ENCODE peak calls at places on chromosome 20, in eight cellular contexts. Y is GM06990; F is AG08396; K is M059J; D is endothelial cell; G is GOT3; Q is stimulated activated CD4-positive, alpha-beta T cell treated with anti-CD3 and anti-CD28 coated beads, Interleukin-2, amount 100 ng/mL, for 48 hours; P is fibroblast of pulmonary artery. L is an unnamed sample.
A peak's percentile ranks its signal among the peaks of the same experiment; 100 is the strongest.

GRCh38 chr20:59690101-59690500 is 85.8 kb downstream of the PHACTR3 start:
- DNase-seq in D (no peak), K (no peak), P (no peak), Q (no peak), Y (no peak), F (no peak), G (no peak), L (no peak)

GRCh38 chr20:63692436-63693078 is 3.9 kb upstream of the TNFRSF6B start:
- DNase-seq in P (no peak), Q (no peak), G (no peak), D (no peak), Y (no peak), F (no peak), K (peak; percentile 77), L (no peak)

GRCh38 chr20:17109307-17109706 is 117.5 kb upstream of the PCSK2 start:
- DNase-seq in F (no peak), Q (no peak), K (no peak), G (no peak), P (no peak), Y (no peak), D (no peak), L (no peak)

GRCh38 chr20:1173698-1174097 is 11.1 kb downstream of the TMEM74B start:
- DNase-seq in D (no peak), G (no peak), Q (no peak), Y (no peak), F (no peak), P (no peak), K (no peak), L (no peak)

GRCh38 chr20:60250251-60250650 is 292.0 kb downstream of the CDH26 start:
- DNase-seq in F (no peak), D (no peak), K (peak; percentile 55), G (no peak), P (no peak), Q (no peak), Y (no peak), L (no peak)

GRCh38 chr20:62503414-62504178 is 27.8 kb upstream of the GATA5 start:
- DNase-seq in D (no peak), Y (no peak), K (no peak), P (no peak), F (no peak), Q (no peak), G (no peak), L (no peak)

GRCh38 chr20:402898-403581 is 5.1 kb upstream of the RBCK1 start:
- DNase-seq in K (no peak), G (no peak), Y (no peak), F (no peak), Q (no peak), P (no peak), D (no peak), L (no peak)

GRCh38 chr20:47466704-47467459 is 34.8 kb upstream of the NCOA3 start:
- DNase-seq in K (no peak), P (no peak), G (no peak), D (no peak), Y (no peak), Q (no peak), F (no peak), L (no peak)